ENCODE peak calls at places on chromosome 22, in five cellular contexts. G is gastrocnemius medialis; N is naive thymus-derived CD8-positive, alpha-beta T cell; T is activated gamma-delta T cell treated with anti-CD3 and anti-CD28 coated beads, Interleukin-2, amount 50 U/mL, for 16 hours; Z is HT1080. R is an unnamed sample.

GRCh38 chr22:23163665-23164064 is 16.6 kb upstream of the BCR start:
- DNase-seq in N (no peak), G (no peak), T (no peak), Z (no peak), R (no peak)

GRCh38 chr22:17888855-17889254 is 114.6 kb upstream of the BID start:
- DNase-seq in G (peak), T (no peak), N (no peak), Z (no peak), R (no peak)

GRCh38 chr22:11627798-11628650 is 3900.0 kb upstream of the OR11H1 start:
- DNase-seq in T (no peak), N (no peak), G (no peak), Z (no peak), R (no peak)

GRCh38 chr22:47172771-47173534 is 410.5 kb downstream of the TBC1D22A start:
- DNase-seq in N (no peak), T (no peak), G (peak), Z (no peak), R (no peak)

GRCh38 chr22:27032121-27032761 is 374.9 kb downstream of the MIAT start:
- DNase-seq in N (no peak), G (no peak), Z (no peak), T (no peak), R (no peak)

GRCh38 chr22:26516503-26516902 is 4.2 kb upstream of the TFIP11 start:
- DNase-seq in G (no peak), T (no peak), N (no peak), Z (no peak), R (no peak)

GRCh38 chr22:47990486-47990885 is 1228.0 kb downstream of the TBC1D22A start:
- DNase-seq in G (no peak), Z (no peak), T (no peak), N (no peak), R (no peak)

GRCh38 chr22:46007848-46008261 is 30.9 kb upstream of the WNT7B start:
- DNase-seq in G (peak), Z (no peak), N (no peak), T (no peak), R (no peak)

GRCh38 chr22:45125198-45125597 is 38.5 kb upstream of the NUP50 start:
- DNase-seq in Z (peak), T (no peak), G (no peak), N (no peak), R (no peak)

GRCh38 chr22:50544746-50545253 is 899 bp upstream of the KLHDC7B start:
- DNase-seq in T (no peak), Z (no peak), G (no peak), N (no peak), R (no peak)

GRCh38 chr22:35661377-35661937 is 13.2 kb downstream of the APOL6 start:
- DNase-seq in G (no peak), Z (no peak), N (no peak), T (no peak), R (no peak)

GRCh38 chr22:47303161-47303890 is 540.9 kb downstream of the TBC1D22A start:
- DNase-seq in Z (peak), T (no peak), G (no peak), N (no peak), R (no peak)

R was measured in central memory CD8-positive, alpha-beta T cell.